ENCODE peak calls at places on chromosomes 3 and 15, in four cellular contexts. B, Z, C and M are unnamed samples.

GRCh38 chr15:98896002-98896721 is 111.4 kb downstream of the PGPEP1L start:
- DNase-seq in C (no peak), B (peak), Z (no peak), M (no peak)

GRCh38 chr3:99366663-99367429 is 271.5 kb upstream of the COL8A1 start:
- DNase-seq in Z (no peak), B (peak), C (no peak), M (no peak)

GRCh38 chr15:78399081-78399480 is 38.9 kb upstream of the IREB2 start:
- DNase-seq in C (no peak), B (no peak), Z (no peak), M (no peak)

GRCh38 chr15:38853608-38854007 is 289.0 kb upstream of the RASGRP1 start:
- DNase-seq in B (peak), Z (no peak), C (no peak), M (no peak)

GRCh38 chr3:112114558-112115160 is 18.4 kb downstream of the GCSAM start:
- DNase-seq in Z (no peak), B (no peak), C (no peak), M (no peak)

GRCh38 chr3:171399842-171400241 is 60.4 kb downstream of the TNIK start:
- DNase-seq in B (no peak), Z (no peak), C (no peak), M (no peak)

GRCh38 chr3:78912217-78912616 is 855.6 kb downstream of the ROBO1 start:
- DNase-seq in B (no peak), Z (no peak), C (no peak), M (no peak)

GRCh38 chr3:64988188-64988587 is 300.4 kb upstream of the ADAMTS9 start:
- DNase-seq in B (no peak), Z (no peak), C (no peak), M (no peak)

GRCh38 chr3:65575376-65575840 is 463.3 kb downstream of the MAGI1 start:
- DNase-seq in Z (no peak), C (no peak), B (peak), M (no peak)

GRCh38 chr3:64687781-64688515 is at the start of gene ADAMTS9:
- DNase-seq in C (peak), B (no peak), Z (peak), M (peak)

GRCh38 chr15:77659350-77660321 is 26.9 kb upstream of the LINGO1 start:
- DNase-seq in Z (no peak), C (peak), B (peak), M (no peak)

GRCh38 chr15:74768771-74769342 is 13.0 kb upstream of the CSK start:
- DNase-seq in Z (peak), B (peak), C (peak), M (peak)

GRCh38 chr3:78497025-78497424 is 1270.8 kb downstream of the ROBO1 start:
- DNase-seq in C (peak), B (no peak), Z (no peak), M (no peak)

GRCh38 chr3:454986-455385 is 258.4 kb downstream of the CHL1 start:
- DNase-seq in C (no peak), B (no peak), Z (no peak), M (no peak)

DNA sequence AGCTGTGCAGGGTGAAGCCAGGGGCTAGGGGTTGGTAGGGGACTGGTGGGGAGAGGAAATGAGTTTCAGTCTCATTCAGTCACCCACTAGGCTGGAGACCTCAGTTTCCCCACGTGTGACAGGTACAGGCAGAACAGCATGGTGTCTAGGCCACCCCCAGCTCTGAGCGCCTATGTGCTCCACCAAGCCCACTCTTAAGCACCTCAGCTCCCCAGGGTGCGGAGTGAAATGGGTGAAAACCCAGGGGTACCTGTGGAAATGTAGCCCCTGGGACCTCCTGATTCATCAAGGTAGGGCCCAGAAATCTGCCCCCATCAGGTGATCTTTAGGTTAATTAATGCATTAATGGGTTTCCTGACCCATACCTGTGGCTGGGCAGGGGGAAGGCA is 3.7 kb downstream of the ATP2B2 start:
- DNase-seq in Z (no peak), C (no peak), B (no peak), M (no peak)
- H3K4me3 ChIP-seq in Z (no peak), C (no peak), B (no peak), M (no peak)

GRCh38 chr15:95659646-95660045 is 670.9 kb upstream of the NR2F2 start:
- DNase-seq in B (no peak), C (peak), Z (no peak), M (no peak)
- H3K27ac ChIP-seq in B (no peak), C (peak), Z (no peak), M (no peak)

DNA sequence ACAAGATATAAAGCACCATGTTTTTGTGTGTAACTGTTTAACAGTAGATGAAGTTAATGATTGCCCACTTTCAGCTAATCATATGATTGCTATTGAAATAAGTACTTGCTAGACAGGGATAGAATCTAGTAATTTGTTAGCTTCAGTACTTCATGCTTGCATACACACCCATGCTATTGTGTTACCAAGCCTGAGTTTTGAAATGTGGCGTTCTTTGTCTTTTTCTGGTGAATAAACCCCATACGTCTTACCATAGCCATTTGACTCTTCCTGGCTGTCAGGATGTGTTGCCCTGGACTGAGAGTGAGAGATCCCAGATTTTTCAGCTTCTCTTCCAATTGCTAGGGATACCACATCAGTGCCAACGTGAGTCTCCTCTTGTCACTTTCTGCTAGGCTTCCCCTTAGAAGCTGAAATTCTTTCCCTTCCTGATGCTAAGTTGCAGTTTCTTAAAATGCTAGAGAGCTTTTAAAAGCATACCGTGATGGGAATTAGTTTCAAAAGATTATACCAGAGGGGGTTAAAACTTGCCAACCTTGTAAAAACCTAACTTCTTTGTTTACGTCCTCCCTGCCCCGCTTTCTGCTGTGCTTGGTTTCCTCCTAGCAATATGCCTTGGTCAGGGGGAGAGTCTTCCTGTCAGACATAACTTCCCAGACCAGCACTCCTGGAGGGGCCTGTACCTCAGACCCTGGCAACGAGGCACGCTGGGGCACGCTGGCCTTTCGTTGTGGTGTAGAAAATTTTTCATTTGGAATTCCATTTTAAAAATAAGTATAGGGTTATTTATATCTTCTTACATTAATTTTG is 62.9 kb upstream of the ULK4 start:
- DNase-seq in B (no peak), Z (no peak), C (no peak), M (no peak)
- H3K4me3 ChIP-seq in B (no peak), Z (no peak), C (no peak), M (no peak)

GRCh38 chr3:72177075-72178050 is 392.4 kb upstream of the PROK2 start:
- DNase-seq in Z (no peak), C (peak), B (no peak), M (peak)

GRCh38 chr3:72178463-72179106 is 393.6 kb upstream of the PROK2 start:
- DNase-seq in C (no peak), B (no peak), Z (no peak), M (no peak)

GRCh38 chr3:72175305-72175858 is 390.4 kb upstream of the PROK2 start:
- DNase-seq in Z (no peak), B (no peak), C (no peak), M (no peak)

GRCh38 chr3:72174890-72175289 is 389.9 kb upstream of the PROK2 start:
- DNase-seq in Z (no peak), C (no peak), B (no peak), M (no peak)

GRCh38 chr3:72176537-72177041 is 391.6 kb upstream of the PROK2 start:
- DNase-seq in C (no peak), B (no peak), Z (no peak), M (no peak)
- H3K27ac ChIP-seq in C (no peak), B (no peak), Z (no peak), M (peak)

DNA sequence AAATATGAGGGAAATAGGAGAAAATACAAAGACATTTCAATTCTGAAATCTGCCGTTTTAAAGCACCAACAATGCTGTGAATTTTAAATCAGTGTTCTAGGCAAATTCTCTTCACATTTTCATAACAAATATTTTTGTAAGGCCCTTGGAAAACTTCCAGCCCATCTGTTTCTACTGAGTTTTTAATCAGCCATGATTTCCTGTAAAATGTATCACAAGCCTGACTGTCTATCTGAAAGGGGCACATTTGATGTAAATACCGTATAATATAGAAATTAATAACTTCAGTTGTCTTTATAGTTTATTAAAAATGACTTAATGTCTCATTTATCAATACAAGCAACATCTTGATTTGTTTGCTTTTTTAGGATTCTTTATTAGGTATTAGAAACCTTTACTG is 454.8 kb downstream of the PYDC2 start:
- DNase-seq in B (no peak), C (no peak), Z (no peak), M (no peak)
- H3K4me3 ChIP-seq in B (no peak), C (no peak), Z (no peak), M (no peak)